ENCODE peak calls at places on chromosomes 7 and 10, in ten cellular contexts. O is prostate gland, M is NB4, U is esophagus muscularis mucosa, T is A549, V is esophagus squamous epithelium, Q is K562, I is testis, H is lower leg skin, S is sigmoid colon. D is an unnamed sample.

GRCh38 chr7:115888981-115889668 is 141.4 kb downstream of the TFEC start:
- DNase-seq in O (no peak), M (no peak), U (no peak), T (no peak), V (no peak), Q (no peak), I (no peak), H (no peak), S (no peak), D (no peak)

GRCh38 chr7:74012842-74013249 is 15.1 kb upstream of the ELN start:
- DNase-seq in O (no peak), M (no peak), U (no peak), T (no peak), V (no peak), Q (peak), I (no peak), H (no peak), S (no peak), D (no peak)

GRCh38 chr7:40782836-40783235 is 648.0 kb downstream of the SUGCT start:
- DNase-seq in O (no peak), M (no peak), U (no peak), T (no peak), V (no peak), Q (no peak), I (no peak), H (no peak), S (no peak), D (no peak)

GRCh38 chr7:4951304-4951703 is 7.7 kb downstream of the MMD2 start:
- DNase-seq in O (no peak), M (no peak), U (no peak), T (no peak), V (no peak), Q (no peak), I (no peak), H (no peak), S (no peak), D (no peak)

GRCh38 chr7:117875566-117875965 is 2.3 kb upstream of the CTTNBP2 start:
- DNase-seq in O (no peak), M (peak), U (no peak), T (no peak), V (no peak), Q (no peak), I (no peak), H (no peak), S (no peak), D (peak)

GRCh38 chr7:97145068-97145467 is 27.6 kb downstream of the SDHAF3 start:
- DNase-seq in O (no peak), M (peak), U (no peak), T (no peak), V (no peak), Q (no peak), I (no peak), H (no peak), S (no peak), D (no peak)

GRCh38 chr10:31669367-31669766 is 259.3 kb downstream of the ARHGAP12 start:
- DNase-seq in O (peak), M (no peak), U (no peak), T (no peak), V (no peak), Q (no peak), I (no peak), H (no peak), S (no peak), D (no peak)

GRCh38 chr10:105269011-105269410 is 627.9 kb downstream of the SORCS3 start:
- DNase-seq in O (no peak), M (no peak), U (peak), T (no peak), V (no peak), Q (no peak), I (no peak), H (no peak), S (no peak), D (no peak)

GRCh38 chr10:103276941-103277712 is at the start of gene INA:
- DNase-seq in O (no peak), M (no peak), U (no peak), T (peak), V (no peak), Q (no peak), I (peak), H (no peak), S (no peak), D (peak)

GRCh38 chr7:25968205-25968993 is 183.6 kb upstream of the NFE2L3 start:
- DNase-seq in O (no peak), M (no peak), U (no peak), T (no peak), V (no peak), Q (no peak), I (no peak), H (no peak), S (no peak), D (peak)

GRCh38 chr10:74797550-74797949 is 28.9 kb upstream of the KAT6B start:
- DNase-seq in O (no peak), M (no peak), U (no peak), T (no peak), V (no peak), Q (no peak), I (no peak), H (no peak), S (no peak), D (no peak)

GRCh38 chr7:7438851-7439250 is 96.8 kb downstream of the COL28A1 start:
- DNase-seq in O (no peak), M (peak), U (no peak), T (peak), V (no peak), Q (no peak), I (no peak), H (no peak), S (no peak), D (no peak)

GRCh38 chr10:91220954-91221696 is 662 bp downstream of the PCGF5 start:
- DNase-seq in O (peak), M (peak), U (no peak), T (peak), V (no peak), Q (peak), I (peak), H (peak), S (peak), D (peak)

GRCh38 chr7:155682484-155682883 is 38.0 kb downstream of the RBM33 start:
- DNase-seq in O (no peak), M (no peak), U (no peak), T (no peak), V (no peak), Q (no peak), I (no peak), H (no peak), S (no peak), D (no peak)

GRCh38 chr7:136870799-136871487 is 2.5 kb downstream of the CHRM2 start:
- DNase-seq in O (no peak), M (no peak), U (no peak), T (no peak), V (no peak), Q (no peak), I (peak), H (no peak), S (peak), D (no peak)

GRCh38 chr10:110568055-110568735 is 700 bp downstream of the SMC3 start:
- DNase-seq in O (peak), M (peak), U (no peak), T (no peak), V (no peak), Q (peak), I (peak), H (peak), S (peak), D (peak)

GRCh38 chr10:24721254-24722106 is 2.2 kb downstream of the ARHGAP21 start:
- DNase-seq in O (peak), M (no peak), U (peak), T (peak), V (no peak), Q (peak), I (peak), H (peak), S (peak), D (peak)

GRCh38 chr10:61217851-61218565 is 235.2 kb downstream of the TMEM26 start:
- DNase-seq in O (no peak), M (no peak), U (no peak), T (no peak), V (no peak), Q (no peak), I (no peak), H (no peak), S (no peak), D (no peak)

GRCh38 chr10:23481351-23481961 is 42.6 kb downstream of the OTUD1 start:
- DNase-seq in O (no peak), M (no peak), U (peak), T (no peak), V (no peak), Q (no peak), I (no peak), H (no peak), S (no peak), D (no peak)

GRCh38 chr7:150361402-150361801 is 7.2 kb upstream of the REPIN1 start:
- DNase-seq in O (no peak), M (no peak), U (no peak), T (no peak), V (no peak), Q (no peak), I (no peak), H (no peak), S (peak), D (no peak)

GRCh38 chr10:79238606-79239005 is 108.7 kb upstream of the PPIF start:
- DNase-seq in O (no peak), M (no peak), U (no peak), T (no peak), V (no peak), Q (no peak), I (no peak), H (no peak), S (no peak), D (no peak)

GRCh38 chr10:15035385-15036301 is 8.1 kb upstream of the OLAH start:
- DNase-seq in O (no peak), M (peak), U (no peak), T (no peak), V (no peak), Q (peak), I (no peak), H (no peak), S (no peak), D (peak)

GRCh38 chr10:98263088-98263487 is 4.9 kb downstream of the LOXL4 start:
- DNase-seq in O (no peak), M (no peak), U (no peak), T (no peak), V (no peak), Q (no peak), I (no peak), H (no peak), S (no peak), D (no peak)

GRCh38 chr7:88669913-88670312 is 89.6 kb upstream of the ZNF804B start:
- DNase-seq in O (no peak), M (no peak), U (no peak), T (no peak), V (no peak), Q (no peak), I (no peak), H (no peak), S (no peak), D (no peak)

GRCh38 chr7:37211097-37211496 is 237.6 kb downstream of the ELMO1 start:
- DNase-seq in O (no peak), M (no peak), U (peak), T (no peak), V (no peak), Q (no peak), I (peak), H (peak), S (peak), D (no peak)

GRCh38 chr10:43390333-43390732 is 18.7 kb downstream of the HNRNPF start:
- DNase-seq in O (no peak), M (no peak), U (no peak), T (no peak), V (no peak), Q (no peak), I (no peak), H (no peak), S (peak), D (no peak)

GRCh38 chr7:106050002-106050742 is 61.9 kb downstream of the SYPL1 start:
- DNase-seq in O (no peak), M (peak), U (no peak), T (no peak), V (no peak), Q (peak), I (peak), H (no peak), S (peak), D (no peak)

GRCh38 chr7:134741901-134742635 is 37.4 kb upstream of the CALD1 start:
- DNase-seq in O (no peak), M (no peak), U (no peak), T (no peak), V (no peak), Q (no peak), I (peak), H (no peak), S (no peak), D (no peak)

GRCh38 chr10:116296358-116296757 is 23.4 kb upstream of the GFRA1 start:
- DNase-seq in O (no peak), M (no peak), U (no peak), T (no peak), V (no peak), Q (no peak), I (no peak), H (no peak), S (no peak), D (no peak)

GRCh38 chr7:2055956-2056355 is 176.8 kb downstream of the MAD1L1 start:
- DNase-seq in O (no peak), M (no peak), U (no peak), T (no peak), V (no peak), Q (no peak), I (no peak), H (no peak), S (no peak), D (no peak)

GRCh38 chr10:77524300-77524711 is 113.3 kb downstream of the KCNMA1 start:
- DNase-seq in O (no peak), M (no peak), U (no peak), T (no peak), V (no peak), Q (no peak), I (no peak), H (no peak), S (no peak), D (no peak)

GRCh38 chr10:59336632-59337031 is 25.7 kb downstream of the FAM13C start:
- DNase-seq in O (no peak), M (no peak), U (no peak), T (no peak), V (no peak), Q (no peak), I (no peak), H (no peak), S (no peak), D (no peak)

GRCh38 chr7:91564101-91564500 is 299.9 kb downstream of the FZD1 start:
- DNase-seq in O (no peak), M (no peak), U (no peak), T (no peak), V (no peak), Q (no peak), I (no peak), H (no peak), S (no peak), D (no peak)

GRCh38 chr10:86261470-86261869 is 105.1 kb downstream of the GRID1 start:
- DNase-seq in O (no peak), M (no peak), U (no peak), T (no peak), V (no peak), Q (no peak), I (no peak), H (peak), S (no peak), D (no peak)
- TF ChIP-seq CTCF in O (no peak), M (no peak), U (no peak), T (no peak), V (no peak), Q (no peak), I (no peak), H (no peak), S (no peak), D (no peak)

DNA sequence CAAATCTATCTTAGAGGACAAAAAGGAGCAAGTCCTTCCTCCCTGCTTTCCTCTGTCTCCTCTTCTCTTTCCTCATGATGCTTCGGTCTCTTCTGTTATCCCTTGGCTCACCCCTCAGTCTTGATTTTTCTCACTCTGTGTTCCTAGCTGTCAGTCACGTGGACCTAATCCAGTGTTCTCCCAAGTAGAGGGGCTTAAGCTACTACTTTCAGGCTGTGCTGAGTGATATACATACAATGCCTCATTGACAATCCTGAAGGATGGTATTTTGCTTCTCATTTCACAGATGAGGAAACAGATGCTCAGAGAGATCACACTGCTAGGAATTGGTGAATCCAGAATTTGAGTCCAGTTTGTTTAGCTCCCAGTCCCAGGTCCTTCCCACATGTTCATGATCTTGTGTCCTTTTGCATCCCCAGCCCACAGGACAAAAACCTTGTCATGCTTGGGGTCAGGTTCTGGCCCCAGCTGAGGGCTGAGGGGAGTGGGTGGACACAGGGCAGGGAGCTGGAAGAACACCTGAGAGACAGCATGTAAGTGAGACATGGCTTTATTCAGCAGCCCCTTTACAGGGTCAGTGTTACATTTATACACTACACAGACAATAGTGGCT is 50.5 kb upstream of the KMT2E start:
- DNase-seq in O (no peak), M (no peak), U (no peak), T (no peak), V (no peak), Q (no peak), I (no peak), H (no peak), S (no peak), D (no peak)
- TF ChIP-seq POLR2A in O (no peak), M (no peak), U (no peak), T (no peak), V (no peak), Q (no peak), I (no peak), H (no peak), S (no peak), D (no peak)

GRCh38 chr10:71268247-71268691 is 50.8 kb upstream of the SLC29A3 start:
- DNase-seq in O (no peak), M (no peak), U (no peak), T (peak), V (no peak), Q (peak), I (peak), H (no peak), S (no peak), D (no peak)

GRCh38 chr10:71270821-71271220 is 48.2 kb upstream of the SLC29A3 start:
- DNase-seq in O (no peak), M (no peak), U (no peak), T (no peak), V (no peak), Q (no peak), I (no peak), H (no peak), S (no peak), D (no peak)

GRCh38 chr10:71270301-71270777 is 48.7 kb upstream of the SLC29A3 start:
- DNase-seq in O (no peak), M (peak), U (no peak), T (peak), V (no peak), Q (peak), I (peak), H (no peak), S (no peak), D (peak)

GRCh38 chr10:71268751-71269150 is 50.3 kb upstream of the SLC29A3 start:
- DNase-seq in O (no peak), M (no peak), U (no peak), T (no peak), V (no peak), Q (no peak), I (peak), H (no peak), S (no peak), D (peak)

DNA sequence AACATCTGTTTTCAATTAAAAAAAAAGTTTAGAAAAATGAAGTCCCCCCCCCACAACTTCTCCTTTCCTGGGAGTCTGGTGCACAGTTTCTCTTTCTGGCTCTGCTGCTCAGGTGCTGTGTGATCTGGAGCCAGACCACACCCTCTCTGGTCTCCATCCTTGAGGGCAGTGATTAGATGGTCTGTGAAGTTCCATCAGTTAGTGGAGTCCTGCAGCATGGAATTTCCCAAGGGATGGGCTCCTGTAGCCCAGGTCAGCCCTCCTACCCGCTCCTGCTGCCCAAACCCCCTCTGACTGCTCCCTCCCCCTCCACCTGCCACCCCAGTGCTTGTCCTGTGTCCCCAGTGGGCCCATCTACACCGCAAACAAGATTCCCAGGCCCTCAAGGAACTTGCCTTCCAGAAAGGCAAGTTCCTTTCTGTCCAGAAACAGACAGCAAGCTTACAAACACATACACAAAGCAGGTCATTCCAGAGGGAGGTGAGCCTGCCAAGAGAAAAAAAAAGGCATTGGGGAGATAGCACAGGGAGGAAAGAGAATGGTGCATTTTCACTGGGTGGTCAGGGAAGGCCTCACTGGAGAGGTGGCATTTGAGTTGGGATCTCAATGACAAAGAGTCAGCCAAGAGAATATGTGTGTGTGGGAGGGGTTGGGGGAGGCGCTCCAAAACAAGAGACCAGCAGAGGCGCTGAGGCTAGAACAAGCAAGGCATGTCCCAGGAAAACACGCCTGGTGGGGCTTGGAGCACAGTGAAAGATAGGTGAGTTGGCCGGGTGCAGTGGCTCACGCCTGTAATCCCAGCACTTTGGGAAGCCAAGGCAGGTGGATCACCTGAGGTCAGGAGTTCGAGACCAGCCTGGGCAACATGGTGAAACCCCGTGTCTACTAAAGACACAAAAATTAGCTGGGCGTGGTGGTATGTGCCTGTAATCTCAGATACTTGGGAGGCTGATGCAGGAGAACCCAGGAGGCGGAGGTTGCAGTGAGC is 49.5 kb upstream of the SLC29A3 start:
- DNase-seq in O (no peak), M (no peak), U (no peak), T (no peak), V (no peak), Q (peak), I (peak), H (no peak), S (no peak), D (no peak)
- TF ChIP-seq CTCF in O (no peak), M (no peak), U (no peak), T (no peak), V (no peak), Q (peak), I (no peak), H (no peak), S (no peak), D (no peak)

DNA sequence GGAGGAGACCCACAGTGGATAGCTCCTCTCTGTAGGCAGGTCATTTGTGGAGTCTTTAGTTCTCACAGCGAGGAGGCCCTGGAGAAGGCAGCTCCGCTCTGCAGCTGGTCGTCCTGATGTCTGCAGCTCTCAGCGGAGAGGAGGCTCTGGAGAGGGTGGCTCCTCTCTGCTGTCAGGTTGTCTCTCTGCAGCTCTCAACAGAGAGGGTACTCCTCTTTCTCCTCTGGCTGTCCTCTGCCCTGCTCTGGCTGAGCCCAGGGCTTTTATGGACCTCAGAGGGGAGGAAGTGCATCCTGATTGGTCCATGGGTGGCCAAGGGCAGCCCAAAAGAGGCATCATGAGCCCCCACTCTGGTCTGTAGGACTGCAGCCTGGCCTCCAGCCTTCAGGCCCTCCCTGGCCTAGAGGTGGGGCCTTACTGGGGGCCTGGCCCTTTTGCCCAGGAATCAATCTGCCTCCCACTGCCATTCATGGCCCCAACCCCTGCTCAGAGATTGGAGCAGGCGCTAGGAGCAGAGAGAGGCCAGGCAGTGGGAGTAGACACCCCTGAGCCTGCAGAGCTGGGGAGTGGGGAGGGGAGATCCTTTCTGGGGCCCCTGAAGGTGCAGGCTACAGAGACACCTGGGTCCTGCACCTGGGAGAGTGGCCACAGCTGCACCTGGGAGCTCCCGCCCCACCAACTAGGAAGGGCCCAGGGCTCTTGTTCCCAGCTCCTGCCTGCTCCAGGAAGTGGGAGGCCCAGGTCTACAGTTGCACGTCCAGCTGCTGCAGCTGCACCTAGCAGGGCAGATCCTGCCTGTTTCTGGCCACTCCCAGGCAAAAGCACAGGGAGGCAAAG is 6.6 kb upstream of the DYNC2I1 start:
- DNase-seq in O (no peak), M (no peak), U (no peak), T (no peak), V (no peak), Q (no peak), I (no peak), H (peak), S (peak), D (no peak)
- TF ChIP-seq POLR2A in O (no peak), M (no peak), U (no peak), T (no peak), V (no peak), Q (no peak), I (no peak), H (no peak), S (no peak), D (no peak)